ENCODE peak calls at places on chromosomes 11 and 22, in four cellular contexts. Z is GM23248, X is MCF 10A, E is PC-3. U is an unnamed sample.
A peak's percentile ranks its signal among the peaks of the same experiment; 100 is the strongest.

GRCh38 chr22:17113600-17113999 is 7.6 kb downstream of the TMEM121B start:
- DNase-seq in Z (no peak), X (no peak), E (no peak), U (no peak)

GRCh38 chr11:105392546-105392945 is 217.3 kb upstream of the GRIA4 start:
- DNase-seq in Z (no peak), X (peak; percentile 23), E (peak; percentile 10), U (no peak)

GRCh38 chr22:44689915-44690524 is 12.0 kb upstream of the PRR5 start:
- DNase-seq in Z (no peak), X (no peak), E (no peak), U (no peak)

GRCh38 chr22:45812910-45813309 is 141.3 kb downstream of the ATXN10 start:
- DNase-seq in Z (no peak), X (no peak), E (no peak), U (no peak)

GRCh38 chr22:25390297-25391240 is 171.1 kb downstream of the CRYBB2 start:
- DNase-seq in Z (no peak), X (no peak), E (no peak), U (no peak)

GRCh38 chr11:69934861-69935494 is 115.8 kb upstream of the FGF3 start:
- DNase-seq in Z (no peak), X (peak; percentile 57), E (peak; percentile 57), U (no peak)

GRCh38 chr22:37018815-37019308 is 385 bp downstream of the TST start:
- DNase-seq in Z (peak; percentile 57), X (peak; percentile 36), E (peak; percentile 32), U (no peak)

GRCh38 chr11:125303186-125303585 is 138.6 kb downstream of the PKNOX2 start:
- DNase-seq in Z (no peak), X (no peak), E (no peak), U (no peak)

GRCh38 chr22:31583861-31584485 is 78.0 kb downstream of the PISD start:
- DNase-seq in Z (peak; percentile 51), X (no peak), E (peak; percentile 45), U (no peak)

GRCh38 chr11:110797453-110797852 is 85.2 kb upstream of the ARHGAP20 start:
- DNase-seq in Z (peak; percentile 34), X (no peak), E (no peak), U (no peak)

GRCh38 chr11:90919332-90919731 is 696.5 kb upstream of the CHORDC1 start:
- DNase-seq in Z (no peak), X (no peak), E (no peak), U (no peak)

GRCh38 chr22:21818487-21819182 is 48.8 kb downstream of the MAPK1 start:
- DNase-seq in Z (no peak), X (no peak), E (no peak), U (no peak)

GRCh38 chr22:35039625-35040024 is 26.3 kb upstream of the ISX start:
- DNase-seq in Z (peak; percentile 2), X (no peak), E (no peak), U (no peak)

GRCh38 chr22:30267382-30268302 is 991 bp upstream of the OSM start:
- DNase-seq in Z (no peak), X (no peak), E (no peak), U (no peak)

GRCh38 chr11:118607401-118608267 is at the start of gene PHLDB1:
- DNase-seq in Z (peak; percentile 89), X (peak; percentile 61), E (peak; percentile 64), U (peak; percentile 70)

GRCh38 chr22:28822930-28823481 is 22.6 kb upstream of the XBP1 start:
- DNase-seq in Z (no peak), X (no peak), E (no peak), U (no peak)

GRCh38 chr11:7367803-7368202 is 116.1 kb downstream of the SYT9 start:
- DNase-seq in Z (no peak), X (no peak), E (no peak), U (no peak)

GRCh38 chr11:47433991-47434786 is 8.0 kb upstream of the PSMC3 start:
- DNase-seq in Z (peak; percentile 96), X (no peak), E (no peak), U (peak; percentile 53)

GRCh38 chr11:68116126-68116525 is 5.1 kb downstream of the CHKA start:
- DNase-seq in Z (no peak), X (no peak), E (no peak), U (no peak)

GRCh38 chr22:43883012-43883661 is 8.7 kb downstream of the PNPLA5 start:
- DNase-seq in Z (peak; percentile 81), X (peak; percentile 90), E (peak; percentile 80), U (peak; percentile 64)